ENCODE peak calls at places on chromosome 4, in six cellular contexts. One of them, this sample, is unnamed.

GRCh38 chr4:10079256-10079655 is 37.3 kb downstream of the WDR1 start:
- DNase-seq in heart left ventricle: no peak
- DNase-seq in tibial nerve: no peak
- DNase-seq in HepG2: no peak
- DNase-seq in ovary: no peak
- DNase-seq in breast epithelium: peak; percentile 28
- DNase-seq in this sample: no peak

GRCh38 chr4:18795794-18796193 is 774.2 kb upstream of the LCORL start:
- DNase-seq in heart left ventricle: no peak
- DNase-seq in tibial nerve: no peak
- DNase-seq in HepG2: no peak
- DNase-seq in ovary: no peak
- DNase-seq in breast epithelium: no peak
- DNase-seq in this sample: no peak

GRCh38 chr4:37604464-37604863 is 81.7 kb downstream of the RELL1 start:
- DNase-seq in heart left ventricle: no peak
- DNase-seq in tibial nerve: no peak
- DNase-seq in HepG2: no peak
- DNase-seq in ovary: no peak
- DNase-seq in breast epithelium: no peak
- DNase-seq in this sample: no peak

GRCh38 chr4:71209161-71209560 is 129.7 kb upstream of the SLC4A4 start:
- DNase-seq in heart left ventricle: no peak
- DNase-seq in tibial nerve: no peak
- DNase-seq in HepG2: no peak
- DNase-seq in ovary: no peak
- DNase-seq in breast epithelium: no peak
- DNase-seq in this sample: no peak

GRCh38 chr4:151930372-151930771 is 169.6 kb upstream of the GATB start:
- DNase-seq in heart left ventricle: no peak
- DNase-seq in tibial nerve: no peak
- DNase-seq in HepG2: no peak
- DNase-seq in ovary: no peak
- DNase-seq in breast epithelium: no peak
- DNase-seq in this sample: no peak

GRCh38 chr4:119130365-119131065 is 5.1 kb upstream of the MYOZ2 start:
- DNase-seq in heart left ventricle: no peak
- DNase-seq in tibial nerve: no peak
- DNase-seq in HepG2: no peak
- DNase-seq in ovary: no peak
- DNase-seq in breast epithelium: no peak
- DNase-seq in this sample: no peak

GRCh38 chr4:154529737-154530136 is 20.5 kb downstream of the PLRG1 start:
- DNase-seq in heart left ventricle: no peak
- DNase-seq in tibial nerve: no peak
- DNase-seq in HepG2: no peak
- DNase-seq in ovary: no peak
- DNase-seq in breast epithelium: no peak
- DNase-seq in this sample: no peak

GRCh38 chr4:3314706-3315260 is 22.0 kb downstream of the RGS12 start:
- DNase-seq in heart left ventricle: peak; percentile 36
- DNase-seq in tibial nerve: no peak
- DNase-seq in HepG2: no peak
- DNase-seq in ovary: no peak
- DNase-seq in breast epithelium: peak; percentile 22
- DNase-seq in this sample: no peak

GRCh38 chr4:123554819-123555499 is 158.4 kb downstream of the SPRY1 start:
- DNase-seq in heart left ventricle: no peak
- DNase-seq in tibial nerve: no peak
- DNase-seq in HepG2: no peak
- DNase-seq in ovary: no peak
- DNase-seq in breast epithelium: no peak
- DNase-seq in this sample: no peak

GRCh38 chr4:8534129-8534528 is 46.1 kb upstream of the GPR78 start:
- DNase-seq in heart left ventricle: no peak
- DNase-seq in tibial nerve: no peak
- DNase-seq in HepG2: no peak
- DNase-seq in ovary: no peak
- DNase-seq in breast epithelium: no peak
- DNase-seq in this sample: no peak
- TF ChIP-seq POLR2A in heart left ventricle: no peak
- TF ChIP-seq POLR2A in tibial nerve: no peak
- TF ChIP-seq POLR2A in HepG2: no peak
- TF ChIP-seq POLR2A in ovary: no peak
- TF ChIP-seq POLR2A in breast epithelium: no peak
- TF ChIP-seq POLR2A in this sample: no peak

DNA sequence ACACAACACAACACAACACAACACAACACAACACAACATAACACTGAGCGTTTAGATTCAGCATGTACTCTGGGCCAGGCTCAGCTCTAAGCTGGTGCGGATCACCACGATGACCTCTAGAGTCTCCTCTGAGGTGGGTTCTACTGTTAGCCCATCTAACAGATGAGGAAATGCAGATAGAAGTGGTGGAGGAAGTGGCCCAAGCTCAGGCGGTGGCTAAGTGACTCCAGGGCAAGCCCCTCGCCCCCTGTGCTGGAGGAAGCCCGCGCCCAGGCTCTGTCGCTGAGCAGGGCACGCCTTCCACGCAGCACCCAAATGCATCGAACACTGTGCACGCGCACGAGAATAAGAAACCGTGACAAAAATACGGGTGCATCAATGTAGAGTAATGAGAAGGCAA is 45.3 kb upstream of the CDKN2AIP start:
- DNase-seq in heart left ventricle: no peak
- DNase-seq in tibial nerve: no peak
- DNase-seq in HepG2: no peak
- DNase-seq in ovary: no peak
- DNase-seq in breast epithelium: no peak
- DNase-seq in this sample: no peak
- H3K4me3 ChIP-seq in heart left ventricle: no peak overlapping the region
- H3K4me3 ChIP-seq in tibial nerve: peak overlapping the region; percentile 65
- H3K4me3 ChIP-seq in HepG2: no peak overlapping the region
- H3K4me3 ChIP-seq in ovary: no peak overlapping the region
- H3K4me3 ChIP-seq in breast epithelium: peak overlapping the region; percentile 80
- H3K4me3 ChIP-seq in this sample: no peak overlapping the region

DNA sequence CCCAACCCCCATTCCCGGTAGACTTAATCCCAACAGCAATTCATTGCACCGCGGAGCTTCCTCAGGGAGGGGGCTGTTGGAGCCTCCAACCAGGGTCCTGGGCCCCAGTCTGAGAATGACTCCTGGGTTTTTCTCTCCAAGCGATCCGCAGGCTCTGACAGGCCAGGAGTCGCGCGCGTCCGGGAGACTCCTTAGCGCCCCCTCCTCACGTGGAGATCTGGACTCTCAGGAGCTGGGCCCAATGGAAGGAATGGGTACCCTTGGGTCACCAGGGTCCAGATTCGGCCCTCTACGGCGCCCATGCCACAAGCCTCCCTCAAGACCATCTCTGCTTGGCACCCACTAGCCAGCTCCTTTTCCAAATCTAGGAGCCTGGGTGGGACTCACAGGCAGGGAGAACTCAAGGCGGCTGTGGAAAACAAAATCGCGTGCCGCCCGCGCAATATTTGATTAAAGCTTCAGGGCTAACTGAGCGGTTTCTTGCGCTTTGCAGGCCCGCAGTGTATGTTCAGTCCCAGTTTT is 7.1 kb downstream of the HAND2 start:
- DNase-seq in heart left ventricle: peak; percentile 73
- DNase-seq in tibial nerve: no peak
- DNase-seq in HepG2: no peak
- DNase-seq in ovary: no peak
- DNase-seq in breast epithelium: no peak
- DNase-seq in this sample: peak; percentile 78
- TF ChIP-seq POLR2A in heart left ventricle: no peak
- TF ChIP-seq POLR2A in tibial nerve: no peak
- TF ChIP-seq POLR2A in HepG2: no peak
- TF ChIP-seq POLR2A in ovary: no peak
- TF ChIP-seq POLR2A in breast epithelium: no peak
- TF ChIP-seq POLR2A in this sample: no peak

GRCh38 chr4:117845270-117845669 is 189.0 kb upstream of the NDST3 start:
- DNase-seq in heart left ventricle: no peak
- DNase-seq in tibial nerve: no peak
- DNase-seq in HepG2: no peak
- DNase-seq in ovary: no peak
- DNase-seq in breast epithelium: no peak
- DNase-seq in this sample: no peak
- H3K4me3 ChIP-seq in heart left ventricle: no peak overlapping the region
- H3K4me3 ChIP-seq in tibial nerve: no peak overlapping the region
- H3K4me3 ChIP-seq in HepG2: no peak overlapping the region
- H3K4me3 ChIP-seq in ovary: no peak overlapping the region
- H3K4me3 ChIP-seq in breast epithelium: no peak overlapping the region
- H3K4me3 ChIP-seq in this sample: no peak overlapping the region

GRCh38 chr4:781493-782216 is 44.3 kb downstream of the CPLX1 start:
- DNase-seq in heart left ventricle: peak; percentile 99
- DNase-seq in tibial nerve: peak; percentile 98
- DNase-seq in HepG2: peak; percentile 97
- DNase-seq in ovary: peak; percentile 99
- DNase-seq in breast epithelium: peak; percentile 99
- DNase-seq in this sample: peak; percentile 100
- TF ChIP-seq POLR2A in heart left ventricle: peak; percentile 98
- TF ChIP-seq POLR2A in tibial nerve: peak; percentile 95
- TF ChIP-seq POLR2A in HepG2: peak; percentile 95
- TF ChIP-seq POLR2A in ovary: peak; percentile 92
- TF ChIP-seq POLR2A in breast epithelium: peak; percentile 90
- TF ChIP-seq POLR2A in this sample: no peak

DNA sequence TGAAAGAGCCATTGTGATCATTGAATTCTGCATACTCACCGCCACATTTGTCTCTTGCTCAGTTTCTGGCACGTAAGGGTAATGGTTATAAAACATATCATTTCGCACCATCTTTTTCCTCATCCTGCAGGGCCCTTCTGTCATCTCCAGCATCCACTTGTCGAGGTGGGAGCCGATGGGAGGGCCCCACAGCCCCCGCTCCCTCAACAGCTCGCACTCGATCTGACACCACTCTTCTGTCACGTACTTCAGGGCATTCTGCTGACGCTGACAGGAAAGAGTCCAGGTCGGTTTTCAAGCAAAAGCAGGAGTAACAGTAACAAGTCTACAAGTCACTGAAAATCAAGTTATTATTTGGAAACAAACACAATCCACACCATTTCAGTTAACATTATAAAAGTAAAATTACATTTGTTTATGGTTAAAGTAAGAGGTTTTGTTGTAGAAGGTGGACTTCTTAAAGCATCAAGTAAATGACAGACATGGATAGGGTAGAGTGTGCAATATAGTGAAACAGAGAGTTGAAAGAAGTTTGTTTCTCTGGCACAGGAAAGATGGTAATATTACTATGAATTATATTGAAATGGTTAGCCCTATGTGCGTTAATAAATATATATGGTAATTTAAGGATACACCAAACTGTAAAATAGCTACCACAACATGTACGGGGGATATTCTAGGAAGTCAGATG is 150.6 kb downstream of the CDS1 start:
- DNase-seq in heart left ventricle: peak; percentile 52
- DNase-seq in tibial nerve: no peak
- DNase-seq in HepG2: no peak
- DNase-seq in ovary: no peak
- DNase-seq in breast epithelium: no peak
- DNase-seq in this sample: no peak
- H3K4me3 ChIP-seq in heart left ventricle: no peak overlapping the region
- H3K4me3 ChIP-seq in tibial nerve: no peak overlapping the region
- H3K4me3 ChIP-seq in HepG2: no peak overlapping the region
- H3K4me3 ChIP-seq in ovary: no peak overlapping the region
- H3K4me3 ChIP-seq in breast epithelium: no peak overlapping the region
- H3K4me3 ChIP-seq in this sample: no peak overlapping the region

This sample was measured in lower leg skin.